ENCODE peak calls at places on chromosomes 2 and 18, in eight cellular contexts. J is HCT116; I is cardiac septum; X is activated T-helper 1 cell treated with anti-CD3 and anti-CD28 coated beads, Interleukin-2, amount 50 U/mL, for 16 hours; C is nephron progenitor cell; T is AG09309; P is amniotic stem cell; V is stimulated activated CD4-positive, alpha-beta T cell treated with anti-CD3 and anti-CD28 coated beads, TNF-alpha, amount 100 ng/mL, for 4 hours. K is an unnamed sample.

GRCh38 chr18:5173646-5174045 is 23.4 kb downstream of the AKAIN1 start:
- DNase-seq in J (no peak), I (no peak), X (no peak), C (no peak), T (no peak), P (no peak), V (no peak), K (no peak)

GRCh38 chr2:160014227-160014626 is 48.2 kb downstream of the PLA2R1 start:
- DNase-seq in J (no peak), I (no peak), X (no peak), C (no peak), T (no peak), P (no peak), V (no peak), K (no peak)

GRCh38 chr2:20012282-20013060 is at the start of gene MATN3:
- DNase-seq in J (no peak), I (no peak), X (no peak), C (peak; percentile 82), T (no peak), P (no peak), V (no peak), K (no peak)

GRCh38 chr2:222468338-222468737 is 44.0 kb downstream of the SGPP2 start:
- DNase-seq in J (no peak), I (no peak), X (no peak), C (no peak), T (no peak), P (no peak), V (no peak), K (no peak)

GRCh38 chr18:39799010-39799409 is 2156.0 kb upstream of the PIK3C3 start:
- DNase-seq in J (no peak), I (no peak), X (no peak), C (no peak), T (no peak), P (no peak), V (no peak), K (no peak)

GRCh38 chr2:179191110-179191509 is 73.5 kb downstream of the SESTD1 start:
- DNase-seq in J (no peak), I (no peak), X (no peak), C (no peak), T (no peak), P (no peak), V (no peak), K (no peak)

GRCh38 chr2:75003276-75003675 is 44.8 kb downstream of the POLE4 start:
- DNase-seq in J (no peak), I (no peak), X (no peak), C (no peak), T (no peak), P (no peak), V (no peak), K (no peak)

GRCh38 chr2:84493494-84493893 is 22.8 kb upstream of the DNAH6 start:
- DNase-seq in J (no peak), I (no peak), X (no peak), C (no peak), T (peak; percentile 69), P (peak; percentile 79), V (no peak), K (no peak)

GRCh38 chr2:98460573-98461560 is 16.2 kb downstream of the INPP4A start:
- DNase-seq in J (no peak), I (no peak), X (peak; percentile 46), C (no peak), T (no peak), P (no peak), V (peak; percentile 45), K (no peak)

GRCh38 chr2:194424683-194425209 is 1232.3 kb upstream of the SLC39A10 start:
- DNase-seq in J (no peak), I (no peak), X (no peak), C (no peak), T (no peak), P (no peak), V (no peak), K (no peak)

GRCh38 chr2:96098900-96099590 is 17.3 kb downstream of the ADRA2B start:
- DNase-seq in J (no peak), I (peak; percentile 78), X (no peak), C (peak; percentile 1), T (no peak), P (no peak), V (no peak), K (no peak)

GRCh38 chr2:54668711-54669110 is 54.8 kb upstream of the EML6 start:
- DNase-seq in J (no peak), I (no peak), X (no peak), C (no peak), T (no peak), P (no peak), V (no peak), K (no peak)

GRCh38 chr2:187869195-187869594 is 315.0 kb upstream of the TFPI start:
- DNase-seq in J (no peak), I (no peak), X (no peak), C (no peak), T (no peak), P (no peak), V (no peak), K (no peak)

GRCh38 chr2:227125506-227125905 is 38.5 kb downstream of the COL4A4 start:
- DNase-seq in J (no peak), I (no peak), X (no peak), C (peak; percentile 22), T (no peak), P (no peak), V (no peak), K (no peak)

GRCh38 chr18:79940126-79940813 is 11.2 kb downstream of the SLC66A2 start:
- DNase-seq in J (no peak), I (peak; percentile 69), X (no peak), C (no peak), T (no peak), P (no peak), V (no peak), K (no peak)

GRCh38 chr2:33482518-33482917 is 6.1 kb downstream of the RASGRP3 start:
- DNase-seq in J (no peak), I (no peak), X (no peak), C (no peak), T (no peak), P (no peak), V (no peak), K (no peak)

K was measured in esophagus squamous epithelium.